ENCODE peak calls at places on chromosome 11, in four cellular contexts. R is lung; H is body of pancreas; C is CD8-positive, alpha-beta memory T cell. G is an unnamed sample. For H3K36me3, the result is how much of the 10 kb centered on the place peaks cover.

GRCh38 chr11:60899021-60899936 is 7.1 kb downstream of the PRPF19 start:
- DNase-seq in R (no peak), H (peak), C (no peak), G (no peak)

GRCh38 chr11:78171951-78172350 is 16.5 kb downstream of the KCTD21 start:
- DNase-seq in R (no peak), H (no peak), C (no peak), G (no peak)

GRCh38 chr11:9004310-9004945 is 627 bp upstream of the NRIP3 start:
- DNase-seq in R (no peak), H (no peak), C (peak), G (peak)

GRCh38 chr11:11291432-11292015 is 61.5 kb downstream of the CSNK2A3 start:
- DNase-seq in R (no peak), H (no peak), C (no peak), G (no peak)

GRCh38 chr11:35734669-35735068 is 72.1 kb downstream of the TRIM44 start:
- DNase-seq in R (no peak), H (no peak), C (no peak), G (no peak)

GRCh38 chr11:57228600-57228999 is 8.4 kb downstream of the APLNR start:
- DNase-seq in R (no peak), H (no peak), C (no peak), G (no peak)

GRCh38 chr11:133782116-133782725 is 63.1 kb downstream of the SPATA19 start:
- DNase-seq in R (no peak), H (no peak), C (no peak), G (no peak)

GRCh38 chr11:28730336-28730735 is 622.1 kb downstream of the METTL15 start:
- DNase-seq in R (no peak), H (no peak), C (no peak), G (no peak)

GRCh38 chr11:37718431-37718999 is 1120.5 kb upstream of the RAG2 start:
- DNase-seq in R (no peak), H (no peak), C (no peak), G (no peak)

GRCh38 chr11:44806631-44807030 is 79.9 kb downstream of the TSPAN18 start:
- DNase-seq in R (no peak), H (no peak), C (no peak), G (no peak)

GRCh38 chr11:78295991-78296930 is 107.5 kb downstream of the USP35 start:
- DNase-seq in R (no peak), H (no peak), C (no peak), G (no peak)

GRCh38 chr11:58562375-58562800 is 13.3 kb downstream of the LPXN start:
- DNase-seq in R (no peak), H (no peak), C (no peak), G (no peak)

GRCh38 chr11:118609380-118610219 is 2.2 kb downstream of the PHLDB1 start:
- DNase-seq in R (no peak), H (peak), C (peak), G (peak)

GRCh38 chr11:44978961-44979331 is 28.3 kb upstream of the TP53I11 start:
- DNase-seq in R (peak), H (peak), C (no peak), G (no peak)

GRCh38 chr11:30485222-30485621 is 100.9 kb downstream of the MPPED2 start:
- DNase-seq in R (no peak), H (no peak), C (no peak), G (no peak)

GRCh38 chr11:134412508-134413333 is 679 bp upstream of the B3GAT1 start:
- DNase-seq in R (no peak), H (no peak), C (peak), G (no peak)

GRCh38 chr11:132632641-132633124 is 899.6 kb downstream of the OPCML start:
- DNase-seq in R (no peak), H (no peak), C (no peak), G (no peak)

GRCh38 chr11:117597083-117597482 is 199.9 kb downstream of the DSCAML1 start:
- DNase-seq in R (peak), H (no peak), C (peak), G (peak)

GRCh38 chr11:76861490-76861953 is 804 bp downstream of the ACER3 start:
- DNase-seq in R (no peak), H (no peak), C (no peak), G (no peak)

GRCh38 chr11:105910095-105910715 is 111.8 kb downstream of the MSANTD4 start:
- DNase-seq in R (peak), H (no peak), C (no peak), G (no peak)

GRCh38 chr11:78646564-78647185 is 72.0 kb upstream of the NARS2 start:
- DNase-seq in R (peak), H (peak), C (peak), G (no peak)

GRCh38 chr11:109609454-109610185 is 187.6 kb downstream of the C11orf87 start:
- DNase-seq in R (no peak), H (no peak), C (no peak), G (no peak)

GRCh38 chr11:32829680-32830412 is at the start of gene PRRG4:
- DNase-seq in R (peak), H (peak), C (peak), G (peak)

GRCh38 chr11:111886844-111887243 is 7.5 kb downstream of the CFAP68 start:
- DNase-seq in R (no peak), H (no peak), C (no peak), G (no peak)

GRCh38 chr11:105447936-105448702 is 161.8 kb upstream of the GRIA4 start:
- DNase-seq in R (no peak), H (no peak), C (no peak), G (no peak)

GRCh38 chr11:118229274-118229847 is 4.5 kb upstream of the JAML start:
- DNase-seq in R (no peak), H (no peak), C (no peak), G (no peak)

GRCh38 chr11:32392840-32393239 is 42.5 kb downstream of the WT1 start:
- DNase-seq in R (no peak), H (no peak), C (no peak), G (no peak)

GRCh38 chr11:134837166-134837886 is 425.3 kb upstream of the B3GAT1 start:
- DNase-seq in R (peak), H (no peak), C (no peak), G (no peak)

GRCh38 chr11:60251485-60252207 is 8.7 kb upstream of the MS4A4E start:
- DNase-seq in R (no peak), H (no peak), C (no peak), G (no peak)

DNA sequence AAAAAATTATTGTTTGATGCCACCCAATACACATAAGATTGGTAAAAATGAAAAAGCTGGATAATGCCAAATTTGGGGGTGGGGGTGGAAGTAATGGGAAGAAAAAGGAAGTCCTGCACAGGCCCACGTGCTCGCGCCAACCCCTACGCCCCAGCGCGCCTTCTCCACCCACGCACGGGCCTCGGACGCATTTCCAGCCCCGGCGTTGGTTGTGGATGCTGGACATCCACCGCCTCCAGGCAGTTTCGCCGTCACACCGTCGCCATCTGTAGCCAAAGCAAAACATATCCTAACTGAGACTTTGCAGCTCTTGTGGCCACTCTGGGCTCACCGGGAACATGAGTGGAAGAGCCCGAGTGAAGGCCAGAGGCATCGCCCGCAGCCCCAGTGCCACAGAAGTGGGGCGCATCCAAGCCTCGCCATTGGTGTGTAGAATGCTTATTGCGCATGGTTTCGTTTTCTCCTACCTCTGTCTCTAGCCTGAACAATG is at the start of gene PIWIL4:
- DNase-seq in R (no peak), H (no peak), C (no peak), G (no peak)
- H3K27ac ChIP-seq in R (no peak), H (no peak), C (peak), G (no peak)

DNA sequence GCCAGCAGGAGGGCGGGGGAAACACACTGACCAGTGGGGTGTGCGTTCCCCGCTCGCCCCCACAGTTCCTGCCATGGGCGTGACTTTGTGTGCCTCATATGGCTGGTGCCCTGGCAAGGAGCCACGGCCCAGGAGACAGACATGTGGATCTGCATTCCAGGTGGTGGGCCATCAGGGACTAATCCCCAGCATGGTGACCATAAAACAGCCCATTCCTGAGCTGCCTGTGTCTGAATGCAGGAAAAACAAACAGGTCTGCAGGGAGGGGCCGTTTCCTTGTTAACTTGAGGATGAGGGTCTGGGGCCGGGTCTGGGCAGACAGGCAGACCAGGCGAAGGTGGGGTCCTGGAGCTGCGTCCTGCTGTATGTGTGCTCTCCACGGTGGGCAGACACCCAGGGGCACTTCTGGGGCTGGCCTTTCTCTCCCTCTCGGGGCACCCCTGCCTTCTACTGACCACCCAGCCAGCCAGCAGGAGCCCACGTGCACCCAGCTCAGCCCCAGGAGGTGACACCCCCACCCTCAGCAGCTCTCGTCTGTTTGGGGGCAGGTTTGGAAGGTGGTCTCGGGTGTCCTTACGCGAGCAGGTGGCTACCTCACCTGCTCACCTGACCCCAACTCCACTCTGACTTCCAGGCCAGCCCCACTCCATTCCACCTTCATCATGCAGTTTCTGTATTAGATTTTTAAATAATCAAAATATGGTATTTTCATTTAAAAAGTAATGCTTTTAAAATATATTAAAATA is 120.3 kb downstream of the KCNQ1OT1 start:
- DNase-seq in R (no peak), H (peak), C (peak), G (no peak)
- H3K36me3 ChIP-seq in R (under half), H (under half), C (under half), G (under half)

GRCh38 chr11:67117667-67118058 is 1.4 kb upstream of the KDM2A start:
- DNase-seq in R (no peak), H (peak), C (peak), G (peak)
- H3K27ac ChIP-seq in R (peak), H (peak), C (peak), G (peak)

DNA sequence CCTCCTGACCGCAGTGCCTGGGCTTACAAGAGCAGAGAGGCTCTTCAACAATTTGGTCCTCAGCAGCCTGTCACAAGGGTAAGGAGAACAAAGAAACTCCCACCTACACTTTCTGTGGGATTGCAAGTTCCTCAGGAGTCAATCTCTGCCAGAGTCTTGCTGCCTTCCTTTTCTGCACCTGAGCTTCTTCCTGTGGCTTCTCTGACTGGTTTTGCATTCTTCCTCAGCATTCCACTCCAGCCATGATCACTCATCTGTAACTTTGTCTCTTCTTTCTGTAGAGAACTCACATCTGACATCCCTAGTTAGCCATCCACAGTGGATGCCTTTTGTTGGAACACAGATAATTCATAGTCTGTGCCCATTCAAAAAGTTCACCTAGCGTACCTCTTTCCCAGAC is 14.2 kb upstream of the OR6A2 start:
- DNase-seq in R (no peak), H (no peak), C (no peak), G (no peak)
- H3K36me3 ChIP-seq in R (under half), H (under half), C (under half), G (under half)

DNA sequence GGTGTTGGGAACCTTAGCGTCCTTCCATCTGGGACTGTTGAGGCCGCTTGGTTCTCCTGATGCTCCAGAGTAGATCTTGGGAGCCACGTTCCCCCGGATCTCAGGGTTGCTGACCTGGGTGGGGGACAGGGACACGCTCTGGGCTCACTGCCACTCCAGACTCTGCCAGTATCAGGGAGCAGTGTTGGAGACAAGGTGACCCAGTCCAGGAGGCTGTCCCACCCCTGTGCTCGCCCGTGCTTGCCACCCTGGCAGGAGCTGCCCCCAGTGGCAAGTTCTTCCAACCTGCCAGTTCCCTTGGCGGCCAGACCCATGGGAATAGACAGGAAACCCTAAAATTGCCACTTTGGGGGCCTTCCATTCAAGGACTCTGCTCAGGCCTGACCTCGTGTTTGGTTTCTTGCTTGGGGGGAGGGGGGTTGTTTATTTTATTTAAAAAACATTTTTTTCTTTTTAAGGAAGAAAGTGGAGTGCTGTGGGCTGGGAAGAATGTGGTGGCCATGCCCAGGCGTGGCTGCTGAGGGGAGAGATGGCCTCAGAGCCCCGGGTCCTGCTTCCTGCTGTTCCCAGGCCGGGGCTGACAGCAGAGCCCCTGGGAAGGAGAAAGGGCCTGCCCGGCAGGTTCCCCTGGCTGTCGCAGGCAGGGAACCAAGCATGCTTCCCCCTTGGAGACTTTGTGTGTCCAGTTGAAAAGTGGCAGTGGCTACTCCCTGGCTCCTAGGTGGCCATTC is 7.2 kb downstream of the GRK2 start:
- DNase-seq in R (no peak), H (peak), C (no peak), G (no peak)
- H3K27ac ChIP-seq in R (peak), H (peak), C (peak), G (peak)

GRCh38 chr11:46696212-46696558 is 4.2 kb downstream of the ARHGAP1 start:
- DNase-seq in R (no peak), H (peak), C (no peak), G (peak)

GRCh38 chr11:46694095-46694494 is 6.3 kb downstream of the ARHGAP1 start:
- DNase-seq in R (no peak), H (no peak), C (no peak), G (no peak)

GRCh38 chr11:46697303-46697702 is 3.1 kb downstream of the ARHGAP1 start:
- DNase-seq in R (no peak), H (peak), C (no peak), G (no peak)

GRCh38 chr11:46694607-46695006 is 5.8 kb downstream of the ARHGAP1 start:
- DNase-seq in R (no peak), H (no peak), C (no peak), G (no peak)

DNA sequence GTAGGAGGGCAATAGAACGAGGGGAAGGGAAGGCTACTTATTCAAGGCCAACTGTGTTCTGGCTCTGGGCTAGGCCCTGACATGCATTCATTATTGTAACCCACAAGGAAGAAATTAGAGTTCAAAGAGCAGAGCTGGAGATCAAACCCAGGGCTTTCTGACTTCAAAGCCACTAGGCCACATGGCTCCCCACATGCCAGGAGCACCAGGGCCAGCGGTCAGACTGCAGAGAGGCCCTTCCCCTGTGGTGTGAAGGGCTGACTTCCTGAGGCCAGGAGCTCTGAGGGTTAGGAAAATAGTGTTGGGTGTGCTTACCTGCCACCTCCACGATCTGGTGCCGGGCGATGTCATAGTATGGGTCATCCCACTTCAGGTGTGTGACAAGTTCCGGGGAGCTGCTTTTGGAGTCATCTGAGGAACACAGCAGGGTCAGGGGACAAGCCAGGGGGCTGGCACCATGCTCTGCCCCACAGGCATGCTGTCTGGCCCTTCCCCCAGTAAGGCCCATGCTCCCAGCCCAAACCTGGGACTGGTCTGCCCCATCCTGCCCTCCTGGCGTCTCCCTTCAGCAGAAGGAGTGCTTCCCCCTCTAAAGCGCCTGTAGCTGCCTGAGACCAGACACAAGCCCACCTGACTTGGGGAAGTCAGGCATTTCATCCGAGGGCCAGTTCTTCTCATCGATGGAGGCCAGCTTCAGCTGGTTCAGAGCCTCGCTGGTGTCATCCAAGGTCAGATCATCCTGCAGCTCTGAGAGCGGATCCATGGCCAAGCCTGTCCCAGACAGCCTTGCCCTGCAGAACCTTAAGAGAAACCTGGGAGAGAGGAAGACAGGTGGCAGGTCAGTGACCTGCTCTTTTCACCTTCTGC is 4.8 kb downstream of the ARHGAP1 start:
- DNase-seq in R (no peak), H (no peak), C (no peak), G (no peak)
- H3K36me3 ChIP-seq in R (under half), H (under half), C (under half), G (under half)

DNA sequence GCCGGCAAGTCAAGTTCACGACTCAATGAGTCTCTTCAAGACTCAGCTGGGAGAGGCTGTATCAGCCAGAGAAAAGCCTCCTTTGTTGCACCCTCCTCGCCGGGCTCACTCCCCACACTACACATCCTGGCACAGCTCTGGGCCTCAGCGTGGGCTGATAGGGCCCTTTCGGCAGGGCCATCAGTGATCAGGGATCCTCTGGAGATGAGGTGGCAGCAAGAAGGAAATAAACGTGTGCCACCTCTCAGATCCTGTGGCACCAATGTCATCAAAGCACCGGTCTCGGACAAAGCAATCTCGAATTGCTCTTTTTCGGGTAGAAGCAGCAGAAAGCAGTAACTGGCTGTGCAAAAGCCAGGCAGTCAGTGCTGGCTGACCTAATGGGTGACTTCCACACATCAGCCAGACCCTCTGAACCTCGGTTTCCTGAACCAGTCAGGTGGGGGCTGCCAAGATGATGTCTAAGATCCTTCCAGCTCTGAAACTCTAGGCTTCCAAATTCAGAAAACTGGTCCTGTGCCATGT is 2.1 kb downstream of the EHD1 start:
- DNase-seq in R (no peak), H (no peak), C (no peak), G (no peak)
- H3K27ac ChIP-seq in R (peak), H (peak), C (peak), G (peak)

GRCh38 chr11:3703383-3703782 is 32.2 kb upstream of the CHRNA10 start:
- DNase-seq in R (no peak), H (no peak), C (no peak), G (no peak)

GRCh38 chr11:3700910-3701309 is 29.7 kb upstream of the CHRNA10 start:
- DNase-seq in R (no peak), H (no peak), C (no peak), G (no peak)

GRCh38 chr11:3700410-3700809 is 29.2 kb upstream of the CHRNA10 start:
- DNase-seq in R (no peak), H (no peak), C (no peak), G (no peak)
- H3K36me3 ChIP-seq in R (under half), H (under half), C (half or more), G (under half)

DNA sequence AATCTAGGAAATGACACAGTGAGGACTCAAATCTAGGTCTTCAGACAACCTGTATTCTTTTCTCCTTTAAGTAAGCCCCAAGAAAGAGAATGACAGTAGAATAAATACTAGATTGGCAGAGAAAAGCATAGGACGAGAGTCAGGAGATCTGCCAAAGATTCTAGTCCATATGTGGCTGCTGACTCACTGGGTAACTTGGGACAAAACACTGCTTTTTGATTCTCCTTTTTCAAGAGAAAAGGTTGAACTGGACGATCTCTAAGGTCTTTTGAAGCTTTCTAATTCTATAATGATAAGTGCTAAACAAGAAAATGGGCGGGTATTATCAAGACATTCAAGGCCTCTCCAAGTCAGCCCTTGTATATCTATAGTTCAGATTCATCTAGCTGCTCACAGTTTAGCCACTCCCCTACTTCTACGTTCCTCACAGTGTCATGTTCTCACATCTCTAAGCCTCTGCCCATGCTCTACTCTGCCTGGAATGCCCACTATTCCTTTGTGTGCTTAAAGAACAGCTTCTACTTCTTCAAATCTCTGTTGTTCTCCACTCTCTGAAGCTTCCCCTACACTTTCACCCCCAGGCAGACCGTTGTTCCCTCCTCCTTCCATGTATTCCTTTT is 53.0 kb downstream of the RELT start:
- DNase-seq in R (no peak), H (no peak), C (no peak), G (no peak)
- H3K27ac ChIP-seq in R (no peak), H (no peak), C (no peak), G (no peak)